ENCODE peak calls at places on chromosomes 1 and 21, in four cellular contexts. Y, X, R and M are unnamed samples.

GRCh38 chr21:45154511-45155508 is 80.4 kb downstream of the ADARB1 start:
- DNase-seq in Y (no peak), X (no peak), R (no peak), M (no peak)

GRCh38 chr1:52590275-52590674 is 11.9 kb upstream of the GPX7 start:
- DNase-seq in Y (no peak), X (no peak), R (peak; percentile 32), M (no peak)

GRCh38 chr1:185926562-185926961 is 192.4 kb downstream of the HMCN1 start:
- DNase-seq in Y (no peak), X (no peak), R (no peak), M (no peak)

GRCh38 chr1:166514067-166514466 is 325.2 kb upstream of the POGK start:
- DNase-seq in Y (no peak), X (no peak), R (no peak), M (no peak)

GRCh38 chr1:33111965-33112364 is 31.0 kb downstream of the AZIN2 start:
- DNase-seq in Y (no peak), X (no peak), R (no peak), M (no peak)

GRCh38 chr1:229894535-229894934 is 172.5 kb upstream of the GALNT2 start:
- DNase-seq in Y (no peak), X (no peak), R (no peak), M (no peak)

GRCh38 chr1:225548140-225548857 is 104.6 kb downstream of the ENAH start:
- DNase-seq in Y (no peak), X (no peak), R (no peak), M (no peak)

GRCh38 chr1:216183007-216183406 is 240.2 kb downstream of the USH2A start:
- DNase-seq in Y (no peak), X (no peak), R (no peak), M (no peak)

GRCh38 chr1:166133276-166133841 is 33.4 kb downstream of the FAM78B start:
- DNase-seq in Y (no peak), X (no peak), R (no peak), M (no peak)

GRCh38 chr1:63073530-63074306 is 248.6 kb upstream of the FOXD3 start:
- DNase-seq in Y (no peak), X (no peak), R (peak; percentile 71), M (no peak)

GRCh38 chr1:222018051-222018450 is 276.2 kb upstream of the DUSP10 start:
- DNase-seq in Y (no peak), X (no peak), R (no peak), M (no peak)

GRCh38 chr21:38831526-38832467 is 26.1 kb downstream of the ETS2 start:
- DNase-seq in Y (peak; percentile 62), X (peak; percentile 84), R (no peak), M (no peak)

GRCh38 chr1:193827516-193827915 is 641.1 kb upstream of the B3GALT2 start:
- DNase-seq in Y (no peak), X (no peak), R (no peak), M (no peak)

GRCh38 chr1:212852105-212852688 is 4.7 kb upstream of the SPATA45 start:
- DNase-seq in Y (no peak), X (no peak), R (no peak), M (no peak)

GRCh38 chr1:1431845-1432565 is 3.5 kb upstream of the VWA1 start:
- DNase-seq in Y (peak; percentile 76), X (no peak), R (no peak), M (no peak)

GRCh38 chr1:151475175-151475574 is 15.9 kb upstream of the POGZ start:
- DNase-seq in Y (no peak), X (no peak), R (no peak), M (no peak)

GRCh38 chr1:214154596-214155261 is 126.2 kb upstream of the SMYD2 start:
- DNase-seq in Y (no peak), X (no peak), R (no peak), M (no peak)

GRCh38 chr1:174963547-174964125 is 36.1 kb upstream of the CACYBP start:
- DNase-seq in Y (no peak), X (no peak), R (peak; percentile 32), M (no peak)

GRCh38 chr1:9009438-9010366 is 16.5 kb downstream of the SLC2A7 start:
- DNase-seq in Y (no peak), X (no peak), R (no peak), M (no peak)